ENCODE peak calls at places on chromosomes 3 and 15, in seven cellular contexts. R is epithelial cell of esophagus; N is AG09309; B is NCI-H774; L is activated CD4-positive, CD25-positive, alpha-beta regulatory T cell; Z is naive thymus-derived CD8-positive, alpha-beta T cell; I is LoVo. K is an unnamed sample.
A peak's percentile ranks its signal among the peaks of the same experiment; 100 is the strongest.

GRCh38 chr3:61956236-61956635 is 394.9 kb downstream of the PTPRG start:
- DNase-seq in L (no peak), Z (no peak), I (no peak), N (peak; percentile 65), R (peak; percentile 84), B (no peak), K (peak; percentile 39)

GRCh38 chr3:42780892-42781700 is 8.0 kb upstream of the CCDC13 start:
- DNase-seq in L (no peak), N (peak; percentile 35), R (peak; percentile 73), B (peak; percentile 10), Z (no peak), I (peak; percentile 49), K (no peak)

GRCh38 chr3:132554437-132554836 is 42.6 kb upstream of the ACKR4 start:
- DNase-seq in L (no peak), Z (no peak), B (peak; percentile 76), R (no peak), N (no peak), I (no peak), K (no peak)

GRCh38 chr3:170154569-170155143 is 26.9 kb downstream of the PHC3 start:
- DNase-seq in L (no peak), R (no peak), N (no peak), Z (no peak), I (peak; percentile 12), B (no peak), K (no peak)

GRCh38 chr3:10692039-10692438 is 124.0 kb upstream of the SLC6A11 start:
- DNase-seq in L (no peak), N (no peak), I (no peak), Z (no peak), R (no peak), B (no peak), K (no peak)

GRCh38 chr15:75063338-75063737 is 39.9 kb downstream of the PPCDC start:
- DNase-seq in L (no peak), N (no peak), B (no peak), I (no peak), Z (no peak), R (no peak), K (no peak)

GRCh38 chr3:190051643-190052042 is 69.1 kb downstream of the P3H2 start:
- DNase-seq in N (no peak), B (no peak), I (no peak), L (no peak), Z (no peak), R (no peak), K (no peak)

GRCh38 chr3:148331111-148331818 is 366.4 kb upstream of the AGTR1 start:
- DNase-seq in N (no peak), R (no peak), L (no peak), B (no peak), I (no peak), Z (no peak), K (no peak)

GRCh38 chr3:185737020-185737419 is 87.8 kb downstream of the IGF2BP2 start:
- DNase-seq in I (no peak), Z (no peak), L (no peak), N (no peak), B (no peak), R (peak; percentile 72), K (peak; percentile 50)

GRCh38 chr3:50395070-50395860 is 35.9 kb upstream of the TMEM115 start:
- DNase-seq in B (no peak), L (no peak), I (no peak), Z (no peak), N (no peak), R (no peak), K (no peak)

K was measured in AG04450.